ENCODE peak calls at places on chromosome 10, in nine cellular contexts. One of them, this sample, is unnamed.

GRCh38 chr10:52318822-52319464 is 4.9 kb downstream of the DKK1 start:
- DNase-seq in heart right ventricle: no peak
- DNase-seq in G401: no peak
- DNase-seq in NCI-H1694: no peak
- DNase-seq in heart left ventricle: no peak
- DNase-seq in NCI-H1417: no peak
- DNase-seq in mammary epithelial cell: peak
- DNase-seq in MCF 10A: peak
- DNase-seq in Panc1: peak
- DNase-seq in this sample: no peak

GRCh38 chr10:124943301-124944092 is 1.6 kb downstream of the ZRANB1 start:
- DNase-seq in G401: no peak
- DNase-seq in heart right ventricle: no peak
- DNase-seq in heart left ventricle: no peak
- DNase-seq in mammary epithelial cell: peak
- DNase-seq in Panc1: peak
- DNase-seq in NCI-H1417: no peak
- DNase-seq in NCI-H1694: no peak
- DNase-seq in MCF 10A: peak
- DNase-seq in this sample: no peak

GRCh38 chr10:112353046-112353445 is 20.9 kb upstream of the ACSL5 start:
- DNase-seq in NCI-H1694: no peak
- DNase-seq in mammary epithelial cell: no peak
- DNase-seq in NCI-H1417: no peak
- DNase-seq in Panc1: no peak
- DNase-seq in heart left ventricle: no peak
- DNase-seq in MCF 10A: no peak
- DNase-seq in G401: no peak
- DNase-seq in heart right ventricle: no peak
- DNase-seq in this sample: no peak

GRCh38 chr10:6473901-6474370 is 106.1 kb downstream of the PRKCQ start:
- DNase-seq in Panc1: no peak
- DNase-seq in G401: no peak
- DNase-seq in heart right ventricle: no peak
- DNase-seq in NCI-H1694: no peak
- DNase-seq in NCI-H1417: no peak
- DNase-seq in mammary epithelial cell: peak
- DNase-seq in heart left ventricle: no peak
- DNase-seq in MCF 10A: peak
- DNase-seq in this sample: no peak

GRCh38 chr10:95273393-95274312 is 17.1 kb downstream of the PDLIM1 start:
- DNase-seq in Panc1: no peak
- DNase-seq in MCF 10A: peak
- DNase-seq in heart left ventricle: no peak
- DNase-seq in NCI-H1417: no peak
- DNase-seq in NCI-H1694: no peak
- DNase-seq in mammary epithelial cell: peak
- DNase-seq in heart right ventricle: no peak
- DNase-seq in G401: no peak
- DNase-seq in this sample: no peak

GRCh38 chr10:45427305-45427955 is 53.4 kb downstream of the ALOX5 start:
- DNase-seq in heart right ventricle: no peak
- DNase-seq in Panc1: no peak
- DNase-seq in heart left ventricle: no peak
- DNase-seq in G401: no peak
- DNase-seq in MCF 10A: no peak
- DNase-seq in NCI-H1417: no peak
- DNase-seq in mammary epithelial cell: no peak
- DNase-seq in NCI-H1694: no peak
- DNase-seq in this sample: no peak

GRCh38 chr10:118568327-118568848 is 27.1 kb downstream of the PRLHR start:
- DNase-seq in MCF 10A: peak
- DNase-seq in NCI-H1694: peak
- DNase-seq in heart right ventricle: no peak
- DNase-seq in mammary epithelial cell: peak
- DNase-seq in G401: peak
- DNase-seq in Panc1: peak
- DNase-seq in NCI-H1417: peak
- DNase-seq in heart left ventricle: peak
- DNase-seq in this sample: peak

GRCh38 chr10:87092861-87093460 is 1.7 kb downstream of the GLUD1 start:
- DNase-seq in NCI-H1417: peak
- DNase-seq in G401: no peak
- DNase-seq in heart left ventricle: no peak
- DNase-seq in NCI-H1694: no peak
- DNase-seq in MCF 10A: peak
- DNase-seq in heart right ventricle: no peak
- DNase-seq in mammary epithelial cell: peak
- DNase-seq in Panc1: no peak
- DNase-seq in this sample: no peak

GRCh38 chr10:127228195-127228785 is 31.9 kb upstream of the INSYN2A start:
- DNase-seq in heart right ventricle: no peak
- DNase-seq in NCI-H1694: peak
- DNase-seq in mammary epithelial cell: no peak
- DNase-seq in heart left ventricle: no peak
- DNase-seq in G401: no peak
- DNase-seq in NCI-H1417: no peak
- DNase-seq in Panc1: no peak
- DNase-seq in MCF 10A: no peak
- DNase-seq in this sample: peak

GRCh38 chr10:72220637-72221036 is 4.6 kb upstream of the ASCC1 start:
- DNase-seq in Panc1: no peak
- DNase-seq in heart right ventricle: no peak
- DNase-seq in heart left ventricle: no peak
- DNase-seq in NCI-H1694: no peak
- DNase-seq in G401: no peak
- DNase-seq in mammary epithelial cell: no peak
- DNase-seq in MCF 10A: no peak
- DNase-seq in NCI-H1417: no peak
- DNase-seq in this sample: no peak